ENCODE peak calls at places on chromosome 19, in four cellular contexts. I is GM12878, B is K562, X is HepG2. G is an unnamed sample.

GRCh38 chr19:11887618-11888531 is at the start of gene ZNF69:
- DNase-seq in B (peak; percentile 84), X (peak; percentile 92), I (no peak), G (no peak)

GRCh38 chr19:6690160-6690885 is 20.4 kb upstream of the TNFSF14 start:
- DNase-seq in I (no peak), B (no peak), X (no peak), G (no peak)

GRCh38 chr19:38869836-38870607 is 8.1 kb downstream of the RINL start:
- DNase-seq in B (no peak), I (no peak), X (no peak), G (no peak)

GRCh38 chr19:10763828-10764339 is 46.0 kb downstream of the DNM2 start:
- DNase-seq in I (no peak), X (no peak), B (no peak), G (no peak)

GRCh38 chr19:37691881-37692504 is 27.6 kb downstream of the ZNF607 start:
- DNase-seq in B (peak; percentile 82), I (peak; percentile 7), X (peak; percentile 87), G (peak; percentile 34)

GRCh38 chr19:21848706-21849105 is 12.7 kb upstream of the ZNF43 start:
- DNase-seq in I (no peak), X (no peak), B (no peak), G (no peak)

GRCh38 chr19:4171676-4172075 is 10.7 kb downstream of the SIRT6 start:
- DNase-seq in B (no peak), X (no peak), I (no peak), G (no peak)

GRCh38 chr19:9793051-9793591 is 24.6 kb upstream of the ZNF846 start:
- DNase-seq in X (no peak), B (peak; percentile 61), I (no peak), G (no peak)

GRCh38 chr19:35963514-35963913 is 27.3 kb downstream of the LRFN3 start:
- DNase-seq in X (peak; percentile 34), I (no peak), B (peak; percentile 57), G (peak; percentile 54)

GRCh38 chr19:18208098-18208951 is 4.5 kb upstream of the RAB3A start:
- DNase-seq in B (peak; percentile 71), X (no peak), I (no peak), G (peak; percentile 53)

GRCh38 chr19:1173160-1173844 is 766 bp downstream of the SBNO2 start:
- DNase-seq in B (peak; percentile 57), I (no peak), X (no peak), G (no peak)

GRCh38 chr19:49761625-49762311 is 1.3 kb downstream of the TSKS start:
- DNase-seq in I (no peak), B (peak; percentile 88), X (peak; percentile 25), G (no peak)

GRCh38 chr19:43626838-43627237 is 7.4 kb upstream of the ZNF428 start:
- DNase-seq in I (no peak), X (no peak), B (no peak), G (no peak)

GRCh38 chr19:28831464-28831863 is 381.5 kb downstream of the UQCRFS1 start:
- DNase-seq in B (no peak), X (no peak), I (no peak), G (no peak)

GRCh38 chr19:328025-328505 is 16.5 kb downstream of the MIER2 start:
- DNase-seq in I (no peak), B (peak; percentile 37), X (no peak), G (no peak)

GRCh38 chr19:33490041-33490451 is 31.5 kb downstream of the PEPD start:
- DNase-seq in X (no peak), B (no peak), I (no peak), G (no peak)

GRCh38 chr19:33486936-33487793 is 34.4 kb downstream of the PEPD start:
- DNase-seq in B (no peak), I (no peak), X (no peak), G (no peak)

GRCh38 chr19:33488826-33489225 is 32.8 kb downstream of the PEPD start:
- DNase-seq in B (no peak), X (no peak), I (no peak), G (no peak)

GRCh38 chr19:33486407-33486806 is 35.2 kb downstream of the PEPD start:
- DNase-seq in X (no peak), B (no peak), I (no peak), G (no peak)

GRCh38 chr19:33487901-33488817 is 33.4 kb downstream of the PEPD start:
- DNase-seq in I (no peak), X (no peak), B (no peak), G (no peak)
- TF ChIP-seq FOXK2 in I (no peak), X (no peak), B (no peak), G (no peak)

DNA sequence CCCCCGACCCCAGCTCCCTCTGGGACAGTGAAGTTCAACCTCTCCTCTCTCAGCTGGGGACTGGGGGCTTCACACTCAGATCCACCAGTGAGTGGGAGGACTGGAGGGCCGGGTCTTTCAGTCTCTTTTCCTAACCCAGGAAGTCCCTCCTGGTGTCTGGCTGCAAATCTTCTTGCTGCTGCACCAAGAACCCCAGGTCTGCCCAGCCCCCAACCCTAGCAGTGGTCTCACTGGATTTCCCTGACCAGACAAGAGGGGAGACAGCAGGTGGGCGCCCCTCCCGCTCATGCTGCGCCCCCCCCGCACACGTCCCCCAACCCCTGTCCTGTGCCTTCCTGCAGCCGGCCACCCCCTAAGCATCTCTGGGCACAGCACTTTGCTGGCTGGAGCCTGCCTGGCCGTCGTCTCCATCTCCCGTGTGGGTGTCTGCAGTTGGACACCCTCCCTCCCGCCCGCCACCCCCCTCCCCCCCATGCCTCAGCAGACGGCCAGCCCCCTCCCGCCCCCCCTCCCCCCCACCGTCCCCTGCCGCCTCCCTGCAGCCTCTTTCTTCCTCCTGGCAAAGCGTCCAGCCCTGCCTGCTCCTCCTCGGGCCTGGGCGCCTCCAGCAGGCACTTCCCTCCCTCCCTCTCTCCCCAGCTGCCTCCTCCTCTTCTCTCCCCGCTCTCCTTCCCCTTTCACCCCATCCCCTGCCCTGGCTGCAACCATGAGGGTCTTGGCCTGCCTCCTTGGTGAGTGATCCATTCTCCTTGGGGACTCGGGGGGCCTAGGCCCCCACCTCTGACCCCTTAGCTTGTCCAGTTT is at the start of gene SSC5D:
- DNase-seq in B (no peak), X (no peak), I (no peak), G (no peak)
- TF ChIP-seq FOXK2 in B (no peak), X (no peak), I (no peak), G (no peak)

DNA sequence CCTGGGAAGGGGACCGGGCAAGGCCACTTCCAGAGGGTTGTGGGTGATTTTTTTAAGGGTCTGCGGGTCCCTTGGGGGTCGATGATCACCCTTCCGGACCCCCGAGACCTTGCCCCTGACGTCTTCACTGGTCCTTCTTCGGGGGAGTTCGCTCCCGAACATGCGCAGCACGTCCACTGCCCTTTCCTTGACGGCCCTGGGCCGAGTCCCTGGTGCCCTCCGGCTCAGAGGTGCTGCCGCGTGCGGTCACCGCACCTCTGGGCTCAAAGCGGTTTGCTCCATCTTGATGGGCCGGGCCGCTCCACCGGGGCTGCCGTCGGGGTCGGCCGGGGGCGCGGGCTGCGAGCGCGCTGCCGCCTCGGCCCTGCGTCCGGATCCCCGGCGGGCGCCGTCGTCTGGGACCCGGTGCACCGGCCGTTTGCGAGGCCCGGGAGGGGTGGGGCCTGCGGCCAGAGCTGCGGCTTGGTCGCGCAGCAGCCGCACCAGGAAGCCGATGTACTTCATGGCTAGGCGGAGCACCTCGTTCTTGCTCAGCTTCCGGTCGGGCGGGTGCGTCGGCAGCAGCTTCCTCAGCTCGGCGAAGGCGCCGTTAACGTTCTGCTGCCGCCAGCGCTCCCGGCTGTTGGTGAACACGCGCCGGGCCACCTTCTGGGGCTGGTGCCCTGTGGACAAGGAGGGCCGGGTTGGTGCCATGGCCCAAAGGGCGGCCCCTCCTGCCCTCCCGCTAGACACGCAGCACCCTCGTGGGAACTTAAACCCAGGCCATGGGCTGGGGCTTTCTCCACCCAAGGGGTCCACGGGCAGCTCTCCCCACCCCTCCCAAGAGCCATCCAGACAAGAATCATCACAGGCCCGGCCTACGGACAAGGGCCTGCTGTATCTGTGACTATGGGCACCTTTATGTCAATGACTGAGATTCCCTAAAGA is 3.3 kb downstream of the LYL1 start:
- DNase-seq in I (no peak), X (no peak), B (peak; percentile 88), G (no peak)
- TF ChIP-seq FOXK2 in I (no peak), X (no peak), B (no peak), G (no peak)

DNA sequence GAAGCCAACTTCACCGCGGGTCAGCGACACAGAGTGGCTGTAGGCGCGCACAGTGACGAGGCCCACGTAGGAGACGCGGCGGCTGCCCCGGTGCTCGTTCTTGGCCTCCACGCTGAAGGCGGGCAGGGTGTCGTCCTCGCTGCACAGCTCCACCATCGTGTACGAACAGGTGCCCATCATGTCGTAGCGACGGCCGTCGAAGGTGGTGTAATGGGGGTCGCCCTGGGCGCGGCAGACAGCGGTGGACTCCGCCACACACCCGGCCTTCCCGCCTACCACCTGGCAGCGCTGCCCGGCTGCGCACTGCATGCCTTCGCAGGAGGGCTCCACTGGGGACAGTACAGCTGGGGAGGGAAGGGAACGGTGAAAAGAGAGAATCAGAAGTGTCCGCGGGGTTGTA is 10.0 kb downstream of the FCGBP start:
- DNase-seq in X (no peak), I (no peak), B (no peak), G (no peak)
- TF ChIP-seq FOXK2 in X (no peak), I (no peak), B (no peak), G (no peak)

GRCh38 chr19:5479958-5480357 is 24.7 kb downstream of the ZNRF4 start:
- DNase-seq in B (no peak), I (no peak), X (no peak), G (no peak)
- TF ChIP-seq FOXK2 in B (no peak), I (no peak), X (no peak), G (no peak)

GRCh38 chr19:41112728-41113290 is 1.4 kb upstream of the CYP2F1 start:
- DNase-seq in I (no peak), B (no peak), X (no peak), G (no peak)
- TF ChIP-seq FOXK2 in I (no peak), B (no peak), X (no peak), G (no peak)

G was measured in HEK293T.